ENCODE peak calls at places on chromosomes 6 and 20, in eight cellular contexts. One of them, this sample, is unnamed.

GRCh38 chr6:79143320-79143898 is 65.4 kb upstream of the PHIP start:
- DNase-seq in SK-N-SH: no peak
- DNase-seq in HepG2: peak
- DNase-seq in Panc1: no peak
- DNase-seq in HCT116: no peak
- DNase-seq in GM12878: no peak
- DNase-seq in K562: no peak
- DNase-seq in GM23338: no peak
- DNase-seq in this sample: no peak

GRCh38 chr6:146946559-146946958 is 257.7 kb upstream of the STXBP5 start:
- DNase-seq in GM12878: no peak
- DNase-seq in GM23338: no peak
- DNase-seq in Panc1: no peak
- DNase-seq in HepG2: no peak
- DNase-seq in SK-N-SH: no peak
- DNase-seq in HCT116: no peak
- DNase-seq in K562: no peak
- DNase-seq in this sample: no peak

GRCh38 chr6:108544586-108544985 is 16.1 kb upstream of the FOXO3 start:
- DNase-seq in GM23338: no peak
- DNase-seq in GM12878: no peak
- DNase-seq in SK-N-SH: no peak
- DNase-seq in HepG2: no peak
- DNase-seq in HCT116: no peak
- DNase-seq in K562: no peak
- DNase-seq in Panc1: no peak
- DNase-seq in this sample: no peak

GRCh38 chr20:57810511-57811372 is 100.9 kb upstream of the PMEPA1 start:
- DNase-seq in HCT116: no peak
- DNase-seq in K562: no peak
- DNase-seq in GM12878: no peak
- DNase-seq in GM23338: peak
- DNase-seq in SK-N-SH: no peak
- DNase-seq in Panc1: no peak
- DNase-seq in HepG2: peak
- DNase-seq in this sample: no peak

GRCh38 chr20:34951652-34952051 is 4.0 kb downstream of the GSS start:
- DNase-seq in HepG2: no peak
- DNase-seq in HCT116: no peak
- DNase-seq in Panc1: no peak
- DNase-seq in GM12878: no peak
- DNase-seq in SK-N-SH: no peak
- DNase-seq in K562: no peak
- DNase-seq in GM23338: no peak
- DNase-seq in this sample: no peak

GRCh38 chr6:109424946-109425345 is 15.5 kb downstream of the PPIL6 start:
- DNase-seq in Panc1: no peak
- DNase-seq in GM23338: no peak
- DNase-seq in HepG2: no peak
- DNase-seq in SK-N-SH: no peak
- DNase-seq in GM12878: no peak
- DNase-seq in HCT116: no peak
- DNase-seq in K562: no peak
- DNase-seq in this sample: no peak

GRCh38 chr6:79719248-79719975 is 88.3 kb downstream of the SH3BGRL2 start:
- DNase-seq in SK-N-SH: no peak
- DNase-seq in K562: no peak
- DNase-seq in HepG2: no peak
- DNase-seq in Panc1: no peak
- DNase-seq in GM12878: no peak
- DNase-seq in GM23338: no peak
- DNase-seq in HCT116: no peak
- DNase-seq in this sample: no peak

GRCh38 chr6:82085701-82086100 is 161.8 kb downstream of the IBTK start:
- DNase-seq in Panc1: no peak
- DNase-seq in K562: no peak
- DNase-seq in HCT116: no peak
- DNase-seq in GM23338: peak
- DNase-seq in HepG2: no peak
- DNase-seq in SK-N-SH: no peak
- DNase-seq in GM12878: no peak
- DNase-seq in this sample: no peak

GRCh38 chr6:100366419-100366818 is 98.3 kb downstream of the SIM1 start:
- DNase-seq in K562: no peak
- DNase-seq in GM23338: no peak
- DNase-seq in GM12878: no peak
- DNase-seq in SK-N-SH: no peak
- DNase-seq in HepG2: no peak
- DNase-seq in HCT116: peak
- DNase-seq in Panc1: no peak
- DNase-seq in this sample: no peak

GRCh38 chr20:38674178-38675133 is 49.8 kb upstream of the SLC32A1 start:
- DNase-seq in Panc1: no peak
- DNase-seq in HCT116: no peak
- DNase-seq in HepG2: no peak
- DNase-seq in SK-N-SH: peak
- DNase-seq in GM23338: peak
- DNase-seq in K562: peak
- DNase-seq in GM12878: no peak
- DNase-seq in this sample: no peak

GRCh38 chr20:59831024-59831900 is 102.2 kb downstream of the SYCP2 start:
- DNase-seq in HepG2: no peak
- DNase-seq in Panc1: no peak
- DNase-seq in HCT116: no peak
- DNase-seq in K562: no peak
- DNase-seq in GM23338: peak
- DNase-seq in SK-N-SH: peak
- DNase-seq in GM12878: peak
- DNase-seq in this sample: no peak

GRCh38 chr6:26022166-26022510 is 59.5 kb downstream of the TRIM38 start:
- DNase-seq in HCT116: peak
- DNase-seq in GM23338: peak
- DNase-seq in Panc1: no peak
- DNase-seq in SK-N-SH: peak
- DNase-seq in HepG2: no peak
- DNase-seq in K562: peak
- DNase-seq in GM12878: peak
- DNase-seq in this sample: peak

GRCh38 chr20:36893801-36894200 is 17.9 kb downstream of the TLDC2 start:
- DNase-seq in K562: no peak
- DNase-seq in SK-N-SH: no peak
- DNase-seq in GM23338: no peak
- DNase-seq in HCT116: no peak
- DNase-seq in HepG2: no peak
- DNase-seq in GM12878: no peak
- DNase-seq in Panc1: no peak
- DNase-seq in this sample: no peak

GRCh38 chr6:113854531-113855499 is 2.3 kb upstream of the MARCKS start:
- DNase-seq in HCT116: no peak
- DNase-seq in SK-N-SH: peak
- DNase-seq in K562: peak
- DNase-seq in GM23338: peak
- DNase-seq in GM12878: no peak
- DNase-seq in Panc1: no peak
- DNase-seq in HepG2: peak
- DNase-seq in this sample: no peak
- TF ChIP-seq CTCF in HCT116: peak
- TF ChIP-seq CTCF in SK-N-SH: peak
- TF ChIP-seq CTCF in K562: peak
- TF ChIP-seq CTCF in GM23338: peak
- TF ChIP-seq CTCF in GM12878: peak
- TF ChIP-seq CTCF in Panc1: peak
- TF ChIP-seq CTCF in HepG2: peak
- TF ChIP-seq CTCF in this sample: no peak

GRCh38 chr6:43490523-43490939 is 13.2 kb downstream of the TJAP1 start:
- DNase-seq in GM12878: no peak
- DNase-seq in HCT116: no peak
- DNase-seq in GM23338: no peak
- DNase-seq in K562: no peak
- DNase-seq in HepG2: peak
- DNase-seq in SK-N-SH: no peak
- DNase-seq in Panc1: no peak
- DNase-seq in this sample: no peak

GRCh38 chr6:43492673-43493072 is 15.3 kb downstream of the TJAP1 start:
- DNase-seq in K562: no peak
- DNase-seq in HCT116: no peak
- DNase-seq in HepG2: no peak
- DNase-seq in GM23338: no peak
- DNase-seq in SK-N-SH: no peak
- DNase-seq in GM12878: no peak
- DNase-seq in Panc1: no peak
- DNase-seq in this sample: no peak

GRCh38 chr6:43493833-43494232 is 16.3 kb downstream of the LRRC73 start:
- DNase-seq in K562: no peak
- DNase-seq in SK-N-SH: no peak
- DNase-seq in GM12878: no peak
- DNase-seq in HCT116: no peak
- DNase-seq in HepG2: peak
- DNase-seq in Panc1: no peak
- DNase-seq in GM23338: no peak
- DNase-seq in this sample: no peak

GRCh38 chr6:43493230-43493629 is 15.9 kb downstream of the TJAP1 start:
- DNase-seq in GM12878: no peak
- DNase-seq in HCT116: no peak
- DNase-seq in GM23338: no peak
- DNase-seq in Panc1: no peak
- DNase-seq in K562: no peak
- DNase-seq in SK-N-SH: no peak
- DNase-seq in HepG2: no peak
- DNase-seq in this sample: no peak

DNA sequence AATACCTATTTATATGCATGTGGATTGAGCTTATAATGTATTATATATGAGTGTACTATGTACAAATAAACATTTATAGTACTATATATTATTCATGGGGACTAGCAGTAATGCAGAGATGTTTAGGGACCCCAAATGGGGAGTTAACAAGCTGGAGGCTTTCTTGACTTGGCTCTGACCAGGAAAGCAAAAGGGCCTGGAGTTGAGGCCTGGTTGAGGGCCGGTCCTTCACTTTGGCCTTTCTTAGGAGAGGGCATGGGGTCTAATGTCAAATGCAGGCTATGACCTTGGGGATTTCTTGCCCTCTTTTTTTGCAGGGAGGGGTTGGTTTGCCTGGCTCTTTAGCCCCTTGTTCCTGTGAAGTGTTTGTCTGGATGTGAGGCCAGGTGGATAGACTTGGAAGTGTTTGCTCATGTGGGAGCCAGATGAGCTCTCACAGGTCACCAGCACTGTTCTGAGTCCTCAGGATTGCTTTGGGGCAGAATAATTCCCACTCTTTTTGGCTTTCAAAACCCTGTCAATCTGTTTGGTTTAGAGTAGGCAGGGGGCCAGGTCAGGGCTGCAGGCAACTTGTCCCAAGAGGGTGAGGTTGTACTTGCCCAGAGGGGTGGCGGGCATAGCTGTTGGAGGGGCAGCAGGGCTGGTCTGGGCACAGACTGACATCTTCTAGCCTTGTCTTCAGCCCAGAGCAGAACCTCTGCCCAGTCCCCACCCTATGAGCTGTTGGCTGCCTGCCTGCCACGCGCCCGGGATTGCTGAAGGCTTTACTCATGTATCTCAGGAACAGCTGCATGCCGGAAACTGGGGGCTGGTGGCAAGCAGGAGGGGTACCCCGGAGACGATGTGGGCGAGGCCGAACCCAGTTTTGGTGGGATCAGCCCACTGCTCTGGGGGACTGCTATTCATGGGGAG is 14.6 kb downstream of the TJAP1 start:
- DNase-seq in GM12878: no peak
- DNase-seq in Panc1: no peak
- DNase-seq in SK-N-SH: peak
- DNase-seq in HCT116: no peak
- DNase-seq in GM23338: no peak
- DNase-seq in K562: no peak
- DNase-seq in HepG2: no peak
- DNase-seq in this sample: no peak
- TF ChIP-seq REST in GM12878: no peak
- TF ChIP-seq REST in Panc1: no peak
- TF ChIP-seq REST in SK-N-SH: no peak
- TF ChIP-seq REST in HCT116: no peak
- TF ChIP-seq REST in GM23338: no peak
- TF ChIP-seq REST in K562: no peak
- TF ChIP-seq REST in HepG2: no peak
- TF ChIP-seq REST in this sample: no peak

GRCh38 chr6:111873178-111874029 is at the start of gene FYN:
- DNase-seq in GM23338: peak
- DNase-seq in K562: peak
- DNase-seq in HCT116: peak
- DNase-seq in SK-N-SH: peak
- DNase-seq in GM12878: peak
- DNase-seq in Panc1: peak
- DNase-seq in HepG2: peak
- DNase-seq in this sample: peak
- TF ChIP-seq POLR2AphosphoS5 in GM23338: peak
- TF ChIP-seq POLR2AphosphoS5 in K562: no peak
- TF ChIP-seq POLR2AphosphoS5 in HCT116: peak
- TF ChIP-seq POLR2AphosphoS5 in SK-N-SH: peak
- TF ChIP-seq POLR2AphosphoS5 in GM12878: peak
- TF ChIP-seq POLR2AphosphoS5 in Panc1: no peak
- TF ChIP-seq POLR2AphosphoS5 in HepG2: no peak
- TF ChIP-seq POLR2AphosphoS5 in this sample: no peak

GRCh38 chr6:148528292-148528691 is 185.7 kb downstream of the SASH1 start:
- DNase-seq in GM23338: peak
- DNase-seq in GM12878: no peak
- DNase-seq in HepG2: no peak
- DNase-seq in HCT116: no peak
- DNase-seq in K562: no peak
- DNase-seq in Panc1: no peak
- DNase-seq in SK-N-SH: no peak
- DNase-seq in this sample: no peak
- TF ChIP-seq CTCF in GM23338: peak
- TF ChIP-seq CTCF in GM12878: no peak
- TF ChIP-seq CTCF in HepG2: no peak
- TF ChIP-seq CTCF in HCT116: no peak
- TF ChIP-seq CTCF in K562: peak
- TF ChIP-seq CTCF in Panc1: no peak
- TF ChIP-seq CTCF in SK-N-SH: peak
- TF ChIP-seq CTCF in this sample: no peak

DNA sequence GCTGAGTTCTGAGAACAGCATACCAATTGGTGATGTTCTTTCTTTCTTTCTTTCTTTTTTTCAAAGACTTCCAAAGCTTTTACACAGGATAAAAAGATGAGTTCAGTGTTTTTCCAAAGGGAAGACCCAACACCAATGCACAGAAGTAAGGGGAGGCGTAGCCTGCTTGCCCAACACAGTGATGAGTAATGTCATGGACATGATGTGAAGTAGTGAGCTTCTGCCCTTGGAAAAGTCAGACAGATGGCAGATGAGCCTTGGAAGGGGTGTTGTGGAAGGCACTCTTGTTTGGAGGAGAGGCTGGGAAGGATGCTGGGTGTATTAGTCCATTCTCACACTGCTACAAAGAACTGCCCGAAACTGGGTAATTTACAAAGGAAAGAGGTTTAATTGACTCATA is 12.7 kb downstream of the LRP11 start:
- DNase-seq in K562: no peak
- DNase-seq in GM23338: no peak
- DNase-seq in GM12878: no peak
- DNase-seq in HepG2: no peak
- DNase-seq in HCT116: no peak
- DNase-seq in SK-N-SH: no peak
- DNase-seq in Panc1: no peak
- DNase-seq in this sample: no peak
- TF ChIP-seq REST in K562: no peak
- TF ChIP-seq REST in GM23338: no peak
- TF ChIP-seq REST in GM12878: no peak
- TF ChIP-seq REST in HepG2: no peak
- TF ChIP-seq REST in HCT116: no peak
- TF ChIP-seq REST in SK-N-SH: no peak
- TF ChIP-seq REST in Panc1: no peak
- TF ChIP-seq REST in this sample: no peak

GRCh38 chr6:18323935-18324707 is 59.8 kb upstream of the DEK start:
- DNase-seq in SK-N-SH: peak
- DNase-seq in HepG2: peak
- DNase-seq in GM12878: no peak
- DNase-seq in GM23338: peak
- DNase-seq in HCT116: peak
- DNase-seq in Panc1: no peak
- DNase-seq in K562: peak
- DNase-seq in this sample: no peak
- TF ChIP-seq POLR2AphosphoS5 in SK-N-SH: no peak
- TF ChIP-seq POLR2AphosphoS5 in HepG2: no peak
- TF ChIP-seq POLR2AphosphoS5 in GM12878: no peak
- TF ChIP-seq POLR2AphosphoS5 in GM23338: no peak
- TF ChIP-seq POLR2AphosphoS5 in HCT116: no peak
- TF ChIP-seq POLR2AphosphoS5 in Panc1: no peak
- TF ChIP-seq POLR2AphosphoS5 in K562: no peak
- TF ChIP-seq POLR2AphosphoS5 in this sample: no peak

This sample was measured in HL-60.